ENCODE peak calls at places on chromosomes 7 and 10, in nine cellular contexts. One of them, this sample, is unnamed.

GRCh38 chr7:151014950-151015349 is 9.3 kb downstream of the ATG9B start:
- DNase-seq in DMS53: no peak
- DNase-seq in endothelial cell: no peak
- DNase-seq in H7: no peak
- DNase-seq in NCI-H226: no peak
- DNase-seq in stromal cell of bone marrow: no peak
- DNase-seq in posterior vena cava: no peak
- DNase-seq in fibroblast of the conjunctiva: no peak
- DNase-seq in AG10803: no peak
- DNase-seq in this sample: no peak

GRCh38 chr7:131836733-131837132 is 280.3 kb upstream of the PODXL start:
- DNase-seq in DMS53: no peak
- DNase-seq in endothelial cell: no peak
- DNase-seq in H7: peak; percentile 73
- DNase-seq in NCI-H226: no peak
- DNase-seq in stromal cell of bone marrow: no peak
- DNase-seq in posterior vena cava: no peak
- DNase-seq in fibroblast of the conjunctiva: no peak
- DNase-seq in AG10803: no peak
- DNase-seq in this sample: no peak

GRCh38 chr7:144738708-144739314 is 97.0 kb downstream of the TPK1 start:
- DNase-seq in DMS53: peak; percentile 71
- DNase-seq in endothelial cell: no peak
- DNase-seq in H7: no peak
- DNase-seq in NCI-H226: no peak
- DNase-seq in stromal cell of bone marrow: peak; percentile 19
- DNase-seq in posterior vena cava: no peak
- DNase-seq in fibroblast of the conjunctiva: no peak
- DNase-seq in AG10803: peak; percentile 17
- DNase-seq in this sample: peak; percentile 3

GRCh38 chr7:46707973-46708372 is 786.9 kb upstream of the IGFBP3 start:
- DNase-seq in DMS53: peak; percentile 50
- DNase-seq in endothelial cell: no peak
- DNase-seq in H7: no peak
- DNase-seq in NCI-H226: no peak
- DNase-seq in stromal cell of bone marrow: no peak
- DNase-seq in posterior vena cava: no peak
- DNase-seq in fibroblast of the conjunctiva: no peak
- DNase-seq in AG10803: peak; percentile 26
- DNase-seq in this sample: no peak

GRCh38 chr10:86710987-86711236 is 42.6 kb downstream of the LDB3 start:
- DNase-seq in DMS53: no peak
- DNase-seq in endothelial cell: no peak
- DNase-seq in H7: no peak
- DNase-seq in NCI-H226: no peak
- DNase-seq in stromal cell of bone marrow: no peak
- DNase-seq in posterior vena cava: no peak
- DNase-seq in fibroblast of the conjunctiva: no peak
- DNase-seq in AG10803: no peak
- DNase-seq in this sample: no peak

GRCh38 chr10:21488246-21488953 is 37.1 kb downstream of the SKIDA1 start:
- DNase-seq in DMS53: no peak
- DNase-seq in endothelial cell: no peak
- DNase-seq in H7: no peak
- DNase-seq in NCI-H226: peak; percentile 51
- DNase-seq in stromal cell of bone marrow: no peak
- DNase-seq in posterior vena cava: no peak
- DNase-seq in fibroblast of the conjunctiva: no peak
- DNase-seq in AG10803: no peak
- DNase-seq in this sample: no peak

GRCh38 chr7:2701832-2702593 is 14.0 kb downstream of the AMZ1 start:
- DNase-seq in DMS53: no peak
- DNase-seq in endothelial cell: no peak
- DNase-seq in H7: no peak
- DNase-seq in NCI-H226: no peak
- DNase-seq in stromal cell of bone marrow: peak; percentile 71
- DNase-seq in posterior vena cava: peak; percentile 93
- DNase-seq in fibroblast of the conjunctiva: no peak
- DNase-seq in AG10803: peak; percentile 74
- DNase-seq in this sample: no peak

GRCh38 chr7:11298220-11298619 is 324.5 kb downstream of the PHF14 start:
- DNase-seq in DMS53: no peak
- DNase-seq in endothelial cell: no peak
- DNase-seq in H7: no peak
- DNase-seq in NCI-H226: no peak
- DNase-seq in stromal cell of bone marrow: no peak
- DNase-seq in posterior vena cava: no peak
- DNase-seq in fibroblast of the conjunctiva: no peak
- DNase-seq in AG10803: no peak
- DNase-seq in this sample: no peak

GRCh38 chr10:133473270-133473669 is 19.5 kb downstream of the SCART1 start:
- DNase-seq in DMS53: no peak
- DNase-seq in endothelial cell: no peak
- DNase-seq in H7: no peak
- DNase-seq in NCI-H226: no peak
- DNase-seq in stromal cell of bone marrow: no peak
- DNase-seq in posterior vena cava: no peak
- DNase-seq in fibroblast of the conjunctiva: no peak
- DNase-seq in AG10803: no peak
- DNase-seq in this sample: no peak

GRCh38 chr7:42053834-42054233 is 183.2 kb downstream of the GLI3 start:
- DNase-seq in DMS53: no peak
- DNase-seq in endothelial cell: no peak
- DNase-seq in H7: no peak
- DNase-seq in NCI-H226: no peak
- DNase-seq in stromal cell of bone marrow: no peak
- DNase-seq in posterior vena cava: no peak
- DNase-seq in fibroblast of the conjunctiva: no peak
- DNase-seq in AG10803: no peak
- DNase-seq in this sample: peak; percentile 36

GRCh38 chr7:152355474-152356057 is 80.2 kb downstream of the KMT2C start:
- DNase-seq in DMS53: no peak
- DNase-seq in endothelial cell: no peak
- DNase-seq in H7: no peak
- DNase-seq in NCI-H226: no peak
- DNase-seq in stromal cell of bone marrow: no peak
- DNase-seq in posterior vena cava: no peak
- DNase-seq in fibroblast of the conjunctiva: no peak
- DNase-seq in AG10803: no peak
- DNase-seq in this sample: no peak

GRCh38 chr10:106958591-106959328 is 205.7 kb downstream of the SORCS1 start:
- DNase-seq in DMS53: no peak
- DNase-seq in endothelial cell: no peak
- DNase-seq in H7: no peak
- DNase-seq in NCI-H226: no peak
- DNase-seq in stromal cell of bone marrow: no peak
- DNase-seq in posterior vena cava: no peak
- DNase-seq in fibroblast of the conjunctiva: no peak
- DNase-seq in AG10803: no peak
- DNase-seq in this sample: no peak

GRCh38 chr10:69757206-69757552 is 44.5 kb upstream of the COL13A1 start:
- DNase-seq in DMS53: no peak
- DNase-seq in endothelial cell: no peak
- DNase-seq in H7: no peak
- DNase-seq in NCI-H226: no peak
- DNase-seq in stromal cell of bone marrow: no peak
- DNase-seq in posterior vena cava: peak; percentile 52
- DNase-seq in fibroblast of the conjunctiva: no peak
- DNase-seq in AG10803: no peak
- DNase-seq in this sample: no peak

GRCh38 chr7:68752485-68752884 is 845.8 kb upstream of the AUTS2 start:
- DNase-seq in DMS53: no peak
- DNase-seq in endothelial cell: no peak
- DNase-seq in H7: no peak
- DNase-seq in NCI-H226: no peak
- DNase-seq in stromal cell of bone marrow: peak; percentile 45
- DNase-seq in posterior vena cava: no peak
- DNase-seq in fibroblast of the conjunctiva: no peak
- DNase-seq in AG10803: peak; percentile 55
- DNase-seq in this sample: no peak

GRCh38 chr10:80520661-80521488 is 16.8 kb upstream of the SH2D4B start:
- DNase-seq in DMS53: no peak
- DNase-seq in endothelial cell: no peak
- DNase-seq in H7: no peak
- DNase-seq in NCI-H226: no peak
- DNase-seq in stromal cell of bone marrow: no peak
- DNase-seq in posterior vena cava: peak; percentile 68
- DNase-seq in fibroblast of the conjunctiva: no peak
- DNase-seq in AG10803: no peak
- DNase-seq in this sample: no peak

GRCh38 chr7:2050511-2050866 is 182.3 kb downstream of the MAD1L1 start:
- DNase-seq in DMS53: no peak
- DNase-seq in endothelial cell: no peak
- DNase-seq in H7: no peak
- DNase-seq in NCI-H226: no peak
- DNase-seq in stromal cell of bone marrow: no peak
- DNase-seq in posterior vena cava: no peak
- DNase-seq in fibroblast of the conjunctiva: no peak
- DNase-seq in AG10803: no peak
- DNase-seq in this sample: no peak

GRCh38 chr7:97015279-97015678 is 9.4 kb downstream of the DLX5 start:
- DNase-seq in DMS53: no peak
- DNase-seq in endothelial cell: no peak
- DNase-seq in H7: no peak
- DNase-seq in NCI-H226: no peak
- DNase-seq in stromal cell of bone marrow: no peak
- DNase-seq in posterior vena cava: no peak
- DNase-seq in fibroblast of the conjunctiva: no peak
- DNase-seq in AG10803: no peak
- DNase-seq in this sample: no peak

GRCh38 chr7:124086843-124087242 is 54.0 kb upstream of the TMEM229A start:
- DNase-seq in DMS53: no peak
- DNase-seq in endothelial cell: no peak
- DNase-seq in H7: no peak
- DNase-seq in NCI-H226: peak; percentile 9
- DNase-seq in stromal cell of bone marrow: no peak
- DNase-seq in posterior vena cava: no peak
- DNase-seq in fibroblast of the conjunctiva: no peak
- DNase-seq in AG10803: no peak
- DNase-seq in this sample: no peak

GRCh38 chr10:14834588-14834987 is 3.2 kb downstream of the CDNF start:
- DNase-seq in DMS53: no peak
- DNase-seq in endothelial cell: no peak
- DNase-seq in H7: no peak
- DNase-seq in NCI-H226: no peak
- DNase-seq in stromal cell of bone marrow: no peak
- DNase-seq in posterior vena cava: no peak
- DNase-seq in fibroblast of the conjunctiva: no peak
- DNase-seq in AG10803: no peak
- DNase-seq in this sample: no peak

GRCh38 chr7:135189221-135189662 is 18.7 kb upstream of the CYREN start:
- DNase-seq in DMS53: no peak
- DNase-seq in endothelial cell: no peak
- DNase-seq in H7: no peak
- DNase-seq in NCI-H226: no peak
- DNase-seq in stromal cell of bone marrow: no peak
- DNase-seq in posterior vena cava: no peak
- DNase-seq in fibroblast of the conjunctiva: no peak
- DNase-seq in AG10803: no peak
- DNase-seq in this sample: peak; percentile 69

GRCh38 chr10:85995791-85996190 is 370.8 kb downstream of the GRID1 start:
- DNase-seq in DMS53: peak; percentile 67
- DNase-seq in endothelial cell: peak; percentile 34
- DNase-seq in H7: peak; percentile 41
- DNase-seq in NCI-H226: no peak
- DNase-seq in stromal cell of bone marrow: peak; percentile 3
- DNase-seq in posterior vena cava: no peak
- DNase-seq in fibroblast of the conjunctiva: no peak
- DNase-seq in AG10803: peak; percentile 3
- DNase-seq in this sample: peak; percentile 49

GRCh38 chr10:29377333-29377961 is 88.6 kb downstream of the LYZL1 start:
- DNase-seq in DMS53: peak; percentile 57
- DNase-seq in endothelial cell: no peak
- DNase-seq in H7: peak; percentile 49
- DNase-seq in NCI-H226: no peak
- DNase-seq in stromal cell of bone marrow: no peak
- DNase-seq in posterior vena cava: no peak
- DNase-seq in fibroblast of the conjunctiva: peak; percentile 14
- DNase-seq in AG10803: peak; percentile 34
- DNase-seq in this sample: no peak

GRCh38 chr10:62658516-62658915 is 146.0 kb upstream of the ADO start:
- DNase-seq in DMS53: no peak
- DNase-seq in endothelial cell: no peak
- DNase-seq in H7: no peak
- DNase-seq in NCI-H226: no peak
- DNase-seq in stromal cell of bone marrow: no peak
- DNase-seq in posterior vena cava: no peak
- DNase-seq in fibroblast of the conjunctiva: no peak
- DNase-seq in AG10803: no peak
- DNase-seq in this sample: no peak

GRCh38 chr7:49774459-49775064 is 1.1 kb downstream of the VWC2 start:
- DNase-seq in DMS53: peak; percentile 53
- DNase-seq in endothelial cell: peak; percentile 42
- DNase-seq in H7: peak; percentile 85
- DNase-seq in NCI-H226: no peak
- DNase-seq in stromal cell of bone marrow: no peak
- DNase-seq in posterior vena cava: no peak
- DNase-seq in fibroblast of the conjunctiva: no peak
- DNase-seq in AG10803: no peak
- DNase-seq in this sample: no peak

GRCh38 chr7:149873968-149874643 is at the start of gene ATP6V0E2:
- DNase-seq in DMS53: peak; percentile 80
- DNase-seq in endothelial cell: no peak
- DNase-seq in H7: no peak
- DNase-seq in NCI-H226: no peak
- DNase-seq in stromal cell of bone marrow: no peak
- DNase-seq in posterior vena cava: no peak
- DNase-seq in fibroblast of the conjunctiva: no peak
- DNase-seq in AG10803: no peak
- DNase-seq in this sample: no peak

GRCh38 chr7:151309306-151309705 is 32.3 kb upstream of the NUB1 start:
- DNase-seq in DMS53: no peak
- DNase-seq in endothelial cell: no peak
- DNase-seq in H7: no peak
- DNase-seq in NCI-H226: peak; percentile 88
- DNase-seq in stromal cell of bone marrow: no peak
- DNase-seq in posterior vena cava: peak; percentile 37
- DNase-seq in fibroblast of the conjunctiva: no peak
- DNase-seq in AG10803: peak; percentile 91
- DNase-seq in this sample: no peak

GRCh38 chr7:128176696-128177095 is 64.4 kb upstream of the LEP start:
- DNase-seq in DMS53: no peak
- DNase-seq in endothelial cell: no peak
- DNase-seq in H7: no peak
- DNase-seq in NCI-H226: peak; percentile 20
- DNase-seq in stromal cell of bone marrow: no peak
- DNase-seq in posterior vena cava: no peak
- DNase-seq in fibroblast of the conjunctiva: no peak
- DNase-seq in AG10803: no peak
- DNase-seq in this sample: peak; percentile 95

GRCh38 chr7:140638311-140638791 is 2.3 kb downstream of the DENND2A start:
- DNase-seq in DMS53: peak; percentile 24
- DNase-seq in endothelial cell: no peak
- DNase-seq in H7: peak; percentile 75
- DNase-seq in NCI-H226: peak; percentile 61
- DNase-seq in stromal cell of bone marrow: no peak
- DNase-seq in posterior vena cava: no peak
- DNase-seq in fibroblast of the conjunctiva: peak; percentile 84
- DNase-seq in AG10803: peak; percentile 87
- DNase-seq in this sample: peak; percentile 90

GRCh38 chr10:7813481-7813880 is 4.8 kb upstream of the TAF3 start:
- DNase-seq in DMS53: peak; percentile 36
- DNase-seq in endothelial cell: no peak
- DNase-seq in H7: no peak
- DNase-seq in NCI-H226: no peak
- DNase-seq in stromal cell of bone marrow: no peak
- DNase-seq in posterior vena cava: peak; percentile 38
- DNase-seq in fibroblast of the conjunctiva: no peak
- DNase-seq in AG10803: no peak
- DNase-seq in this sample: no peak

GRCh38 chr10:45421231-45422097 is 47.4 kb downstream of the ALOX5 start:
- DNase-seq in DMS53: peak; percentile 47
- DNase-seq in endothelial cell: no peak
- DNase-seq in H7: no peak
- DNase-seq in NCI-H226: no peak
- DNase-seq in stromal cell of bone marrow: no peak
- DNase-seq in posterior vena cava: no peak
- DNase-seq in fibroblast of the conjunctiva: no peak
- DNase-seq in AG10803: no peak
- DNase-seq in this sample: no peak